ENCODE peak calls at places on chromosomes 16 and 17, in six cellular contexts. B, L, F, N, Y and C are unnamed samples.

GRCh38 chr17:34764716-34765115 is 185.3 kb downstream of the TMEM132E start:
- DNase-seq in N (no peak), Y (no peak), L (no peak), B (peak), F (no peak), C (no peak)

GRCh38 chr16:75226550-75227360 is 8.0 kb downstream of the CTRB1 start:
- DNase-seq in F (no peak), N (no peak), L (no peak), Y (no peak), B (no peak), C (peak)

GRCh38 chr16:89120921-89121351 is 27.3 kb downstream of the ACSF3 start:
- DNase-seq in Y (peak), L (no peak), F (no peak), N (no peak), B (no peak), C (no peak)

GRCh38 chr16:81443688-81444447 is 740 bp upstream of the CMIP start:
- DNase-seq in B (no peak), F (peak), Y (peak), N (peak), L (peak), C (no peak)

GRCh38 chr17:59439711-59440110 is 108.3 kb downstream of the YPEL2 start:
- DNase-seq in L (no peak), B (no peak), F (no peak), N (no peak), Y (no peak), C (no peak)

GRCh38 chr17:36731091-36731490 is 129.7 kb downstream of the MRM1 start:
- DNase-seq in B (no peak), F (no peak), Y (no peak), N (peak), L (peak), C (no peak)

GRCh38 chr16:89281189-89281577 is 63.7 kb downstream of the ZNF778 start:
- DNase-seq in Y (no peak), N (no peak), F (no peak), B (no peak), L (no peak), C (no peak)

GRCh38 chr17:40093005-40093579 is 7.3 kb downstream of the NR1D1 start:
- DNase-seq in F (no peak), Y (no peak), B (no peak), N (no peak), L (peak), C (no peak)

GRCh38 chr17:66229783-66230538 is 746 bp upstream of the APOH start:
- DNase-seq in L (no peak), F (no peak), B (no peak), N (no peak), Y (no peak), C (no peak)

GRCh38 chr16:88732172-88732960 is 26.1 kb downstream of the CTU2 start:
- DNase-seq in L (no peak), N (no peak), Y (no peak), B (no peak), F (no peak), C (no peak)

GRCh38 chr17:81476635-81477034 is 36.0 kb downstream of the ACTG1 start:
- DNase-seq in F (no peak), N (no peak), B (no peak), Y (no peak), L (no peak), C (no peak)

GRCh38 chr17:56481654-56482053 is 111.8 kb upstream of the NOG start:
- DNase-seq in L (no peak), N (no peak), F (no peak), B (no peak), Y (no peak), C (no peak)

GRCh38 chr16:88705076-88705684 is 1.0 kb downstream of the RNF166 start:
- DNase-seq in N (no peak), L (no peak), Y (no peak), F (no peak), B (no peak), C (no peak)

GRCh38 chr16:51939371-51940005 is 607.5 kb downstream of the TOX3 start:
- DNase-seq in L (no peak), N (no peak), Y (no peak), B (no peak), F (no peak), C (no peak)

GRCh38 chr17:39208893-39209292 is 8.8 kb downstream of the RPL19 start:
- DNase-seq in B (peak), L (peak), Y (no peak), N (peak), F (no peak), C (no peak)

GRCh38 chr16:88469615-88470395 is 16.7 kb downstream of the ZFPM1 start:
- DNase-seq in B (no peak), N (no peak), L (no peak), F (no peak), Y (no peak), C (no peak)

GRCh38 chr17:30091166-30091670 is 25.4 kb upstream of the NSRP1 start:
- DNase-seq in Y (no peak), F (no peak), L (no peak), B (peak), N (no peak), C (no peak)

GRCh38 chr16:85553436-85554113 is 59.5 kb upstream of the GSE1 start:
- DNase-seq in L (no peak), B (no peak), N (peak), Y (peak), F (no peak), C (no peak)

GRCh38 chr17:33461051-33461450 is 168.0 kb upstream of the ASIC2 start:
- DNase-seq in F (no peak), Y (no peak), N (no peak), B (no peak), L (no peak), C (no peak)

GRCh38 chr16:55324491-55325447 is 766 bp downstream of the IRX6 start:
- DNase-seq in L (peak), N (no peak), B (peak), F (no peak), Y (no peak), C (no peak)

GRCh38 chr16:85017151-85017550 is 5.8 kb upstream of the ZDHHC7 start:
- DNase-seq in F (no peak), Y (no peak), N (no peak), L (no peak), B (no peak), C (no peak)

GRCh38 chr17:38885044-38885727 is 15.3 kb downstream of the LASP1 start:
- DNase-seq in Y (no peak), B (peak), F (no peak), N (peak), L (no peak), C (no peak)

GRCh38 chr16:57446530-57447141 is 549 bp downstream of the CIAPIN1 start:
- DNase-seq in F (peak), L (no peak), B (no peak), Y (peak), N (no peak), C (peak)

GRCh38 chr16:21663889-21664647 is at the start of gene OTOA:
- DNase-seq in F (no peak), Y (no peak), L (no peak), N (no peak), B (peak), C (no peak)

GRCh38 chr16:87457724-87458423 is 35.0 kb downstream of the ZCCHC14 start:
- DNase-seq in L (no peak), F (no peak), Y (no peak), N (no peak), B (no peak), C (no peak)

GRCh38 chr16:4617880-4618279 is 3.2 kb upstream of the UBALD1 start:
- DNase-seq in B (no peak), Y (no peak), L (no peak), F (no peak), N (peak), C (no peak)

GRCh38 chr16:89581861-89582563 is 6.5 kb downstream of the CPNE7 start:
- DNase-seq in F (no peak), B (no peak), L (no peak), N (peak), Y (no peak), C (no peak)

DNA sequence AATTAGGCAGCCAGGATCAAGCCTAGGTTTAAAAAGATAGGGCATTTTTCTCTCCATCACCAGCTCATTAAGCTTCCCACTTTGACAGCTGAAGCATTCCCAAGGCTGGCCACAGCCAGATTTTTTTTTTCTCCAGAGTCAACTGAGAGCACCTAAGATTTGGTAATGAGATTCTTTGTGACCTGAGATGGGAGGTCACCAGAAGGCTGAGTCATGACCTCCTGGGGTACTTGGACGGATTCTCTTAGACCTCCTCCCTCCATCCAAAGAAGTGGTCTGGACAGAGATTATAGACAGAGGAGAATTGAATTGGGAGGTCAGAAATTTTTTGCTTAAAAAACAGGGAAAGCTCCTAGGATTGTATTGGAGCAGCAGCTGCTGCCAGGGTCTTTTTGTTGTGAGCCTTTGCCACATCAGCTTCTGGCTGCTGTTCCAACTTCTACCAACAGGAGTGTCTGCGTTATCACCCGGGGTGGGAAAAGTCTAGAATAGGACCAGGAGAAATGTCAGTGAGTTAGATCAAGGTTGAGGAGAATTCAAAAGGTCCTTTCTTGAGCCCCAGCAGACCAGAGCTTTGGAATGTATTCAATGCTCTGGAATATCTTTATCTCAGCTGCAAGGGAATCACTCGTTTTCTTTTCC is 221.2 kb upstream of the N4BP1 start:
- DNase-seq in Y (no peak), L (no peak), B (peak), F (peak), N (no peak), C (no peak)
- TF ChIP-seq CTCF in Y (no peak), L (no peak), B (peak), F (peak), N (no peak), C (peak)

GRCh38 chr16:1743376-1744337 is 27.7 kb downstream of the NME3 start:
- DNase-seq in N (no peak), B (no peak), L (no peak), Y (no peak), F (no peak), C (peak)

GRCh38 chr16:1745900-1746692 is 25.2 kb downstream of the NME3 start:
- DNase-seq in B (no peak), L (no peak), N (no peak), Y (no peak), F (no peak), C (no peak)

GRCh38 chr16:1746693-1747195 is 24.6 kb downstream of the NME3 start:
- DNase-seq in B (no peak), N (no peak), L (no peak), Y (no peak), F (no peak), C (no peak)

GRCh38 chr16:1744338-1744840 is 27.0 kb downstream of the NME3 start:
- DNase-seq in L (no peak), Y (no peak), B (no peak), N (no peak), F (no peak), C (no peak)

DNA sequence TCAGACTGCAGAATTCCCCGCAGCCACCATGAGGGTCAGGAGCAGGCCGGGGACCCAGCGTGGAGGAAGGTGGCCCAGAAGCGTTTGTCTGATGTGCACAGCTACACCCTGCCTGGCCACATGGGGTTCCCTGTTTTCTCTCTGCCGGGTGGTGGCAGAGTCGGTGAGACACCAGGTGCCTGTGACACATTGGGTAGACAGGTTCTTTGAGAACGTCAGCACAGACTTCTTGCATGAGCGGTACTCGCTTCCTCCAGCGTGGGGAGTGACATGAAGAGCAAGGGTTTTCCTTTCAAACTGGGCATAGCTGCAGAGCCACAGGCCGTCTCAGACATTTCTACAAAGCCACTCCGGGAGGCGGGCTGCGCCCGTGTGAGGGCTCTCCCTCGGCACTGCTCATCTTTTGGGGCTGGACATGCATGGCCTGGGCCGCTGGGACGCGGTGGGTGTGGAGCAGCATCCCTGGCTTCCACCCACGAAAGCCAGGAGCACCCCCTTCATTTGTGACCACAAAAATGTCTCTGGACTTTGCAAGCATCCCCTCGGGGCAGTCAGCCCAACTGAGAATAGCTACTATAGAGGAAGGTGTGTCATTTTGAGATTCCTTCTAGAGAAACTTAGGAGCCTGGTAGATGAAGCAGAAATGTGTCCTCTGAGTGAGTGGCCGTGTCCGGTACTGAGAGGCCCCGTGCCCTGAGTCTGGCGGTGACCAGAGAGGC is 26.0 kb downstream of the NME3 start:
- DNase-seq in L (no peak), N (no peak), Y (no peak), B (no peak), F (no peak), C (no peak)
- TF ChIP-seq CTCF in L (no peak), N (no peak), Y (no peak), B (no peak), F (no peak), C (no peak)

DNA sequence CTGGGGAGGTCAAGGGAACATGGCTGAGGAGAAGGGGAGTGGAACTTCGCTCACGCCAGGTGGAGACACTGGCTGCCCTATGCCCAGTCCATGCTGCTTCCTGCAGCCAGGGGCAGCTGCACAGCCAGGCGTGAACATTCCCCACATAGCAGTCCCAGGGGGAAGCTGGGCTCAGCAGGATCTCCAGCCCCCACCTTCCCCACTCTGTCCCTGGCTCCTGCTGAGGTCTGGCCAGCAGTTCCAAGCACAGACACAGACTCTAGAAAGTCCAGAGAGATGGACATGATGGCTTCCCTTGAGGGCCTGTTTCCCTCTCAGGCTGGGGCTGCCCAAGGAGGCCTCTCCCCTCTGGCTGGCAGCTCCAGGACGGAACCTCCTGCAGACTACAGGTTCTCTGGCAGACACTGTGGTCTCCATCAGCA is 9.3 kb downstream of the JUP start:
- DNase-seq in L (no peak), Y (peak), F (no peak), N (no peak), B (peak), C (no peak)
- TF ChIP-seq CTCF in L (no peak), Y (peak), F (no peak), N (no peak), B (no peak), C (no peak)

GRCh38 chr17:688100-688989 is 26.3 kb downstream of the VPS53 start:
- DNase-seq in B (peak), F (no peak), Y (no peak), L (no peak), N (peak), C (no peak)
- TF ChIP-seq CTCF in B (peak), F (peak), Y (no peak), L (no peak), N (no peak), C (peak)

GRCh38 chr16:1621851-1622250 is 9.7 kb downstream of the CRAMP1 start:
- DNase-seq in F (no peak), B (no peak), Y (no peak), L (no peak), N (no peak), C (no peak)

GRCh38 chr16:1631230-1631629 is 19.1 kb downstream of the CRAMP1 start:
- DNase-seq in B (no peak), N (no peak), F (no peak), L (no peak), Y (no peak), C (no peak)

GRCh38 chr16:1630450-1631213 is 18.5 kb downstream of the CRAMP1 start:
- DNase-seq in L (no peak), Y (no peak), F (no peak), B (no peak), N (no peak), C (no peak)

GRCh38 chr16:1626327-1626726 is 14.2 kb downstream of the CRAMP1 start:
- DNase-seq in N (no peak), F (no peak), Y (no peak), L (no peak), B (no peak), C (no peak)

DNA sequence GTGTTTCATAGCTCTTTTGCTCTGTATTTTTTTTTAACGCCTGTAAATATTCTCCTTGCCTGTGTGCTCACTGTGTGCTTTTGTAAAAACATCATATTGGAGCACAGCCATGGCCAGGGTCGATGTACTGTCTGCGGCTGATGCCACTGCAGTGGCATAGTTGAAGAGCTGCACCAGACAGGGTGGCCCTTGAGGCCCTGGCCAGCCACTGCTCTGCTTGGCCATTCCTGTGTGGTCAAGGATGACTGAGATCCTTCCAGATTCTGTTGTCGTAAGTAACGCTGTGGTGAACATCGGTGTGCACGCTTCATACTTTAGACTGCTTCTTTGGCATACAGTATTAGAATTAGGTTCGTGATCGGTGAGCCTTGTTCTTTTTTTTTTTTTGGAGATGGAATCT is 14.6 kb downstream of the CRAMP1 start:
- DNase-seq in B (no peak), L (no peak), N (no peak), F (no peak), Y (no peak), C (no peak)
- TF ChIP-seq CTCF in B (no peak), L (no peak), N (no peak), F (no peak), Y (no peak), C (no peak)

DNA sequence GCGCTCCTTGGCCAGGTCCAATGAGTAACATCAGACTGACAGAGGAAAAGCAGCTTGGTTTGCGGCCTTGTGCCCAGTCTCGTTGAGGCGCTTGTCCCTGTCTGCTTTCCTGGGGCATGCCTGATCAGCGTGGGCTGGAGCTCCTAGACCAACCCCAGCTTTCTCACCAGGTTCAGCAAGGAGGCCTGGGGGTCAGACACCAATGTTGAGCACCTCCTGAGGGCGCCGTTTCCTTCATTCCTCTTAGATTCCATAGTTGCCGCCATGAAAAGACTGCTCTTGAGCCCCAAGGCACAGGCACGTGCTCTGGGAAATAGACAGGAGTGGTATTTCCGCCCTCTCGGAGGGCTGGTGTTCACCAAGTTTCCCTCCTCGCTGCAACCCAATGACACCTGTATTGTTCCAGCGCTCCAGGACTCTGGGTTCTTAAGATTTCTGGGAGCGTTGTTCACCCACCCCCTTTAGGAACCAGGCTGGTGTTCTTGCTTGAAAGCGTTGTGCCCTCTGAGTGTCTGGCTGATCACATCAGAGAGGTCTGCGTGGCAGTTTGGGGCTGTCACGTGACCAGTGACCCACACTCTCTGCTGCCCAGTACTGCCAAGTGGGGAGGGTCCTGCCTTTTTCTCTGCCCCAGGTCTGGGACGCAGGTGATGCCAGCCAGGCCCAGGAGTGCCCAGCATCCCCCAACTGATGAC is 18.0 kb downstream of the KCTD2 start:
- DNase-seq in N (no peak), Y (no peak), B (peak), F (no peak), L (no peak), C (no peak)
- TF ChIP-seq CTCF in N (no peak), Y (no peak), B (peak), F (no peak), L (no peak), C (no peak)

DNA sequence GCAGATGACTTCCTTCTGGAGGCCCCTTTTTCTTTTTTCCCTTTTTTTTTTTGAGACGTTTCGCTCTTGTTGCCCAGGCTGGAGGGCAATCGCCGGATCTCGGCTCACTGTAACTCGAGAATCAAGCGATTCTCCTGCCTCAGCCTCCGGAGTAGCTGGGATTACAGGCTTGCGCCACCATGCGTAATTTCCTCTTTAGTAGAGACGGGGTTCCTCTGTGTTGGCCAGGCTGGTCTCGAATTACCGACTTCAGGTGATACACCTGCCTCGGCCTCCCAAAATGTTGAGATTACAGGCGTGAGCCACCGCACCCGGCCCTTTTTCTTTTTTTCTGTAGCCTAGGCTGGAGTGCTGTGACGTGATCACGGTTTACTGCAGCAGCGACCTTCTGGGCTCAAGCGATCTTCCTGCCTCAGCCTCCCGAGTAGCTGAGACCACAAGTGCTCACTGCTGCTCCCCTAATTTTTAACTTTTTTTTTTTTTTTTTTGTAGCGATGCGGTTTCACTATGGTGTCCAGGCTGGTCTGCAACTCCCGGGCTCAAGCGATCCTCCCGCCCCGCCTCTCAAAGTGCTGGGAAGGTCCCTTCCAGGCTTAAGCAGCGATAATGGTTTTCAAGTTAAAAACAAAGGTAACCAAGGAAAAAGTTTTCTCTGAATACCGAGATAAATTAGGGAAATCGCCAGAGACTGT is 956 bp upstream of the IST1 start:
- DNase-seq in F (peak), Y (peak), B (peak), N (peak), L (peak), C (no peak)
- TF ChIP-seq CTCF in F (no peak), Y (no peak), B (peak), N (no peak), L (no peak), C (no peak)